ENCODE peak calls at places on chromosome 13, in eight cellular contexts. L is heart left ventricle; T is left ventricle myocardium inferior; A is fibroblast of lung; R is effector memory CD4-positive, alpha-beta T cell; X is body of pancreas; P is mammary epithelial cell; F is brain microvascular endothelial cell. K is an unnamed sample. For H3K36me3, the result is how much of the 10 kb centered on the place peaks cover.

GRCh38 chr13:32164622-32165268 is 133.2 kb downstream of the FRY start:
- DNase-seq in L (no peak), T (no peak), A (peak), R (no peak), X (peak), P (no peak), F (peak), K (no peak)

GRCh38 chr13:102812616-102813287 is 13.8 kb downstream of the BIVM start:
- DNase-seq in L (no peak), T (no peak), A (peak), R (no peak), X (no peak), P (no peak), F (peak), K (no peak)

GRCh38 chr13:89212186-89212585 is 1541.0 kb downstream of the SLITRK5 start:
- DNase-seq in L (no peak), T (no peak), A (no peak), R (no peak), X (no peak), P (no peak), F (no peak), K (no peak)

GRCh38 chr13:36673838-36674326 is at the start of gene SERTM1:
- DNase-seq in L (peak), T (peak), A (peak), R (no peak), X (no peak), P (peak), F (no peak), K (peak)

GRCh38 chr13:21478881-21479808 is 20.0 kb upstream of the ZDHHC20 start:
- DNase-seq in L (no peak), T (no peak), A (peak), R (no peak), X (peak), P (peak), F (peak), K (peak)

GRCh38 chr13:27403252-27403678 is 21.2 kb upstream of the GTF3A start:
- DNase-seq in L (no peak), T (no peak), A (peak), R (no peak), X (peak), P (peak), F (peak), K (no peak)

GRCh38 chr13:63901630-63902029 is 2486.0 kb upstream of the PCDH20 start:
- DNase-seq in L (no peak), T (no peak), A (no peak), R (no peak), X (no peak), P (no peak), F (no peak), K (no peak)

GRCh38 chr13:77868717-77869116 is 49.9 kb downstream of the EDNRB start:
- DNase-seq in L (no peak), T (no peak), A (peak), R (no peak), X (no peak), P (peak), F (no peak), K (no peak)

GRCh38 chr13:76473552-76474134 is 412.6 kb downstream of the KCTD12 start:
- DNase-seq in L (peak), T (peak), A (peak), R (peak), X (peak), P (peak), F (peak), K (peak)

GRCh38 chr13:28220166-28220565 is 81.8 kb downstream of the PAN3 start:
- DNase-seq in L (no peak), T (no peak), A (peak), R (no peak), X (no peak), P (peak), F (peak), K (no peak)

GRCh38 chr13:103218253-103218652 is 152.0 kb upstream of the SLC10A2 start:
- DNase-seq in L (no peak), T (no peak), A (peak), R (no peak), X (no peak), P (no peak), F (no peak), K (no peak)

GRCh38 chr13:94369862-94370491 is 109.5 kb downstream of the DCT start:
- DNase-seq in L (no peak), T (no peak), A (peak), R (no peak), X (no peak), P (no peak), F (no peak), K (no peak)

GRCh38 chr13:99352351-99353271 is 45.4 kb upstream of the GPR183 start:
- DNase-seq in L (no peak), T (no peak), A (no peak), R (no peak), X (no peak), P (no peak), F (no peak), K (no peak)

GRCh38 chr13:31320946-31321345 is 121.2 kb downstream of the B3GLCT start:
- DNase-seq in L (no peak), T (no peak), A (no peak), R (no peak), X (no peak), P (no peak), F (no peak), K (no peak)

GRCh38 chr13:67776171-67776570 is 546.0 kb upstream of the PCDH9 start:
- DNase-seq in L (no peak), T (no peak), A (no peak), R (no peak), X (no peak), P (no peak), F (no peak), K (no peak)

GRCh38 chr13:42747399-42747873 is 33.9 kb upstream of the FAM216B start:
- DNase-seq in L (no peak), T (no peak), A (peak), R (no peak), X (no peak), P (peak), F (peak), K (no peak)

GRCh38 chr13:27203854-27204253 is 32.2 kb upstream of the USP12 start:
- DNase-seq in L (no peak), T (no peak), A (no peak), R (no peak), X (no peak), P (peak), F (no peak), K (no peak)

GRCh38 chr13:65560936-65561335 is 1669.2 kb downstream of the PCDH9 start:
- DNase-seq in L (no peak), T (no peak), A (no peak), R (no peak), X (no peak), P (no peak), F (no peak), K (no peak)
- H3K36me3 ChIP-seq in L (under half), T (under half), A (under half), R (under half), X (under half), P (under half), F (under half), K (under half)

DNA sequence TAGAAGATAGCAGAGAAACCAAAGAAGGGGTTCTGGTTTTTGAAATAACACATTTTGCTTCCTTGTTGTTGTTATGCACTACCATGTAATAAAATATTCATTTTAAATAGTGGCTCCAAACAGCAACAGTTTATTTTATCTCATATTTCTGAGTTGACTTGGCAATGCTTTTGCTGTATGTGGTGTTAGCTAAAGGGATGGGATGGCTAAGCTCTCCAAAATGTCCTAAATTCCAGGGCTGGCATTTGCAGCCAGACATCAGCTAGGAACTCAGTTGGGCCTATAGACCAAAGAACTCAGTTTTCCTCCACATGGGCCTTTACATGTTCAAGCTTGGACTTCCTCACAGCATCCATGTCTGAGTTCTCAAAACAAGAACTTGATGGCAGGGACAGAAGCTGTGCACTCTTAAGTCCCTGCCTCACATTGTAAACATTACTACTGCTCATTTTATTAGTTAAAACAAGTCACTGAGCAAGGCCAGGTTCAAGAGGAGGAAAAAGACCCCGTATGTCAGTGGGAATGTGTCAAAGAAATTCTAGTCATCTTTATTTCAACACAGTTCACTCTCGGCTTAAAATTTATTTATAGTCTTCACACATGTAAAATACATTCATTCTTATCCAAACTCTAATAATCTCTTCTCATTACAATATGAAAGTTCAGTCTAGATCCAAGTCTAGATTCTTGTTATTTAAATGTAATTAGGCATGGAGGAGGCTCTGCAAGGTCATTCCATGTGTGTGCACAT is 819.3 kb upstream of the PCDH20 start:
- DNase-seq in L (no peak), T (no peak), A (no peak), R (no peak), X (no peak), P (no peak), F (no peak), K (no peak)
- H3K27ac ChIP-seq in L (no peak), T (no peak), A (no peak), R (no peak), X (no peak), P (no peak), F (no peak), K (no peak)

GRCh38 chr13:79401259-79402071 is 4.6 kb downstream of the RBM26 start:
- DNase-seq in L (no peak), T (no peak), A (no peak), R (no peak), X (no peak), P (no peak), F (no peak), K (no peak)

GRCh38 chr13:79402679-79403078 is 3.4 kb downstream of the RBM26 start:
- DNase-seq in L (no peak), T (no peak), A (no peak), R (no peak), X (no peak), P (no peak), F (no peak), K (no peak)

GRCh38 chr13:79404361-79404760 is 1.7 kb downstream of the RBM26 start:
- DNase-seq in L (no peak), T (no peak), A (no peak), R (no peak), X (no peak), P (no peak), F (no peak), K (no peak)

GRCh38 chr13:79403113-79403512 is 2.9 kb downstream of the RBM26 start:
- DNase-seq in L (no peak), T (no peak), A (no peak), R (no peak), X (no peak), P (no peak), F (no peak), K (no peak)

GRCh38 chr13:79402074-79402635 is 3.9 kb downstream of the RBM26 start:
- DNase-seq in L (no peak), T (no peak), A (no peak), R (no peak), X (no peak), P (no peak), F (no peak), K (no peak)
- H3K36me3 ChIP-seq in L (under half), T (under half), A (under half), R (under half), X (under half), P (under half), F (under half), K (under half)

DNA sequence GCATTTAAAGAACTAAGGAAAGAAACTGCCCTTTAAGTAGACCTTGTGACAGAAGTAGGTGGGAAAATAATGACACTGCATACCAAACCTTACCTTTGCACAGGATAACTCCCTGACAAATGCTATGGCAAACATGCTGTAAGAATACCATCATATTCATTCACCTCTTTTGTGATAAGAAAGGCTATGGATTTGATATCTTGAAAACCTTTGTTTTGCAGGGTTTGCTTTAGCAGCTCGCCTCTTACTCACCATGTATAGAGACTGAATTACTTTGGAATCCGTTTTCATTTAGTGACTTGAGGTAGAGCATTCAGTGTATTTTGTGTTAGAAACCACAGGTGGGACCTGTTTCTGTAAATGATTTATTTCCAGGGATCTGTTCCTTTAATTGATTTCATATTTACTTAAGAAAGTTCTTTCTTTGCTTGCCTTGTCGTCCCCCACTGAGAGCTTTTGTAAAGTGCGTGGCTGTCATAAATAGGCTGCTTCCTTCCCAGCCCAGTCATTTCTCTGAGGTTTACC is 80.2 kb downstream of the KLF5 start:
- DNase-seq in L (no peak), T (no peak), A (peak), R (no peak), X (peak), P (no peak), F (no peak), K (no peak)
- H3K27ac ChIP-seq in L (no peak), T (no peak), A (no peak), R (no peak), X (peak), P (no peak), F (no peak), K (no peak)

GRCh38 chr13:113605866-113606438 is 21.4 kb downstream of the TFDP1 start:
- DNase-seq in L (no peak), T (no peak), A (no peak), R (no peak), X (no peak), P (no peak), F (no peak), K (no peak)

GRCh38 chr13:113603116-113603710 is 18.7 kb downstream of the TFDP1 start:
- DNase-seq in L (peak), T (no peak), A (no peak), R (no peak), X (no peak), P (no peak), F (no peak), K (no peak)

GRCh38 chr13:113605461-113605860 is 20.9 kb downstream of the TFDP1 start:
- DNase-seq in L (no peak), T (no peak), A (no peak), R (no peak), X (no peak), P (no peak), F (no peak), K (no peak)

GRCh38 chr13:113602291-113602970 is 17.9 kb downstream of the TFDP1 start:
- DNase-seq in L (no peak), T (no peak), A (no peak), R (no peak), X (no peak), P (no peak), F (no peak), K (no peak)

GRCh38 chr13:113604186-113604585 is 19.6 kb downstream of the TFDP1 start:
- DNase-seq in L (no peak), T (no peak), A (no peak), R (no peak), X (no peak), P (no peak), F (no peak), K (no peak)
- H3K36me3 ChIP-seq in L (under half), T (under half), A (under half), R (under half), X (under half), P (under half), F (under half), K (under half)

GRCh38 chr13:49539746-49540145 is 44.0 kb downstream of the PHF11 start:
- DNase-seq in L (no peak), T (no peak), A (no peak), R (no peak), X (no peak), P (no peak), F (no peak), K (no peak)

GRCh38 chr13:49543656-49544055 is 41.7 kb downstream of the RCBTB1 start:
- DNase-seq in L (no peak), T (no peak), A (no peak), R (no peak), X (no peak), P (no peak), F (no peak), K (no peak)

GRCh38 chr13:49539313-49539712 is 43.6 kb downstream of the PHF11 start:
- DNase-seq in L (no peak), T (no peak), A (no peak), R (no peak), X (no peak), P (no peak), F (no peak), K (no peak)

GRCh38 chr13:49538404-49538803 is 42.7 kb downstream of the PHF11 start:
- DNase-seq in L (no peak), T (no peak), A (no peak), R (no peak), X (no peak), P (no peak), F (no peak), K (no peak)

GRCh38 chr13:49540552-49540951 is 44.8 kb downstream of the PHF11 start:
- DNase-seq in L (no peak), T (no peak), A (peak), R (no peak), X (no peak), P (no peak), F (no peak), K (no peak)
- H3K27ac ChIP-seq in L (peak), T (peak), A (no peak), R (peak), X (no peak), P (no peak), F (no peak), K (no peak)

K was measured in ovary.